ENCODE peak calls at places on chromosome 19, in five cellular contexts. R is body of pancreas, Q is transverse colon, M is breast epithelium, S is stomach. U is an unnamed sample.
A peak's percentile ranks its signal among the peaks of the same experiment; 100 is the strongest.

GRCh38 chr19:50263176-50263575 is 59.8 kb downstream of the MYH14 start:
- DNase-seq in Q (no peak), M (no peak), R (no peak), S (no peak), U (no peak)

GRCh38 chr19:52270266-52270885 is 989 bp downstream of the ZNF766 start:
- DNase-seq in Q (peak; percentile 12), M (no peak), S (no peak), R (peak; percentile 12), U (no peak)

GRCh38 chr19:30664358-30665058 is 292.3 kb downstream of the ZNF536 start:
- DNase-seq in M (no peak), R (peak; percentile 91), Q (no peak), S (peak; percentile 58), U (peak; percentile 88)

GRCh38 chr19:10138879-10139795 is 19.4 kb upstream of the EIF3G start:
- DNase-seq in R (no peak), M (no peak), Q (no peak), S (no peak), U (no peak)

GRCh38 chr19:3608750-3609322 is 2.2 kb upstream of the TBXA2R start:
- DNase-seq in Q (no peak), M (no peak), R (no peak), S (no peak), U (no peak)

GRCh38 chr19:1001538-1002166 is 1.4 kb downstream of the GRIN3B start:
- DNase-seq in R (peak; percentile 60), Q (peak; percentile 65), M (no peak), S (peak; percentile 68), U (no peak)

GRCh38 chr19:5480427-5480836 is 25.2 kb downstream of the ZNRF4 start:
- DNase-seq in Q (peak; percentile 26), R (peak; percentile 28), M (no peak), S (peak; percentile 36), U (no peak)

GRCh38 chr19:48371367-48371766 is 7.2 kb downstream of the SYNGR4 start:
- DNase-seq in S (no peak), R (no peak), Q (no peak), M (no peak), U (no peak)

GRCh38 chr19:38693380-38694223 is 46.2 kb downstream of the ACTN4 start:
- DNase-seq in S (no peak), R (peak; percentile 57), M (no peak), Q (peak; percentile 51), U (peak; percentile 60)

GRCh38 chr19:35644206-35644986 is 2.9 kb downstream of the ETV2 start:
- DNase-seq in S (peak; percentile 98), Q (peak; percentile 98), R (peak; percentile 98), M (peak; percentile 93), U (peak; percentile 99)
- TF ChIP-seq POLR2A in S (no peak), Q (peak; percentile 75), R (peak; percentile 51), M (no peak), U (peak; percentile 50)

GRCh38 chr19:56707821-56708220 is 36.3 kb upstream of the ZNF835 start:
- DNase-seq in S (no peak), Q (no peak), R (no peak), M (no peak), U (no peak)
- H3K9me3 ChIP-seq in S (peaks cover 33% of the 10 kb centered on the region), Q (peaks cover 7% of the 10 kb centered on the region), R (no peaks in the 10 kb centered on the region), M (peaks cover 18% of the 10 kb centered on the region), U (no peaks in the 10 kb centered on the region)

GRCh38 chr19:57611113-57611512 is 2.9 kb upstream of the ZNF134 start:
- DNase-seq in Q (no peak), M (no peak), R (no peak), S (no peak), U (no peak)

GRCh38 chr19:57615346-57615745 is 1.3 kb downstream of the ZNF134 start:
- DNase-seq in R (no peak), Q (no peak), S (no peak), M (no peak), U (no peak)

DNA sequence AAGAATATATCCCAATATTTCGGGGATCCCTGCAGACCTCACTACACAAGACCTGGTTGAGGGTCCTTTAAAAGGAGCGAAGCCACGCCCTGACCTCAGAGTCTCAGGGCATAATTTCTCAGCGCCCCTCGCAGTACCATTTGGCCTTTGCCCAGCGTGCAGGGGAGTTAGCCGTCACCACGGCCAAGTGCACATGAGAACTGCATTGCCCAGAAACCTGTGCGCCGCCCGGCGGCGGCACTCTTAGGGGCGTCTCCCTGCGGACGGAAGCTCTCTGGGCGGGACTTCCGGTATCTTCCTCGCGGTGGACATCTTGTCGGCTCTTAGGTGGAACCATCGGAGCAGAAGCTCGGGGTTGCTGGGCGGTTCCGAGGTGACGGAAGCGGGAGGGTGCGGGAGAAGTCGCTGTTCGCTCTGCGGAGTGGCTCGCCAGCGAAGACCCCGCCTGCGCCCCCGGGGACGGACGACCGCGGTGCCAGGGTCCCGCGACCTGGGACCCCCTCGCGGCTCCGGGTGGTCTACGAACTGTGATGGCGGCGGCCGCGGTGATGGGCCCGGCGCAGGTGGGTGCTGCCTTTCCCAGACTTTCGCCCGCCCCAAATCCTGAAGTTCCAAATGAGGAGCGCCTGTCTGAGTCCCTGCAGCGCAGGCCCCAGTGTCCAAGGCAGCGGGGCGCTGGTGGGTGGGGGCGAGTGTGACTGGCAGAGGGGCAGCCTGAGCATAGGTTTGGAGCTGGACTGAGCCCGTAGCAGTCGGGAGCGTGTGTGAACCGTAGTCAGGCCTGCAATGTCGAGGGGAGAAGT is at the start of gene ZNF134:
- DNase-seq in S (peak; percentile 93), R (peak; percentile 92), M (peak; percentile 88), Q (peak; percentile 94), U (peak; percentile 92)
- TF ChIP-seq POLR2A in S (no peak), R (no peak), M (no peak), Q (peak; percentile 22), U (no peak)

DNA sequence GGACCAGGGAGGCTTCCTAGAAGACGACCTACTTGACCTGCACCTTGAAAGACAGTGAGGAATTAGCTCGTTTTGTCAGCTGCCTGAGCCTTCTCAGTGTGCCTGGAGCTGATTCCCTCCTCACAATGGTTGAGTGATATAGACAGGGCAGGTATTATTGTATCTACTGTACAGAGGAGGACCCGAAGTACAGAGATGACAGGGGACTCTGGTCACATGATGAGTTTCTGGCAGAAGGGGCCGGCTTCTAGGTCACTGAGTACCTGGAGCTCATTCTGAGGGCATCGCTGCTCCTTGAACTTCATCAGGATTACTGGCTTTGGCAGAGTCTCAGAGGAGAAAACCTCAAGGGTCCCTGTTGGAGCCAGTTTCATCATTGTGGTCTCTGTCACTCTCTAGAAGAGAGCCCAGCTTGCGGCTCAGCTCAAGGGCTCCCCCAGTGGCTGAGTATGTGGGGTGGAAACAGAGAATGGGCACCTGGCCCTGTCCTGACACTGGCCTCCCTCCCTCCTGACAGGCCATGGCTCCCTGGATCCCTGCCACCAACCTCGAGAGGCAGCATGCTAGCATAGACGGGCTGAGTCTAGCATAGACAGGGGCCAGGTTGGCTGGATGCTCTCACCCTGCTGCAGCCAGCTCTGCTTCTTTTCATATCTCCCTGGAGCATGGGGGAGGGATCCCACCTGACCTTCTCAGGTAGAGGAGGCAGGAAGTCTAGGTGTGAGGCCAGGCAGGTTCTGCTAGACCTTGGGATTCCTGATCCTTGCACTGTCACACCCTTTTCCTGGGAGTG is 38.7 kb downstream of the NFIX start:
- DNase-seq in R (peak; percentile 92), S (peak; percentile 77), M (peak; percentile 83), Q (peak; percentile 88), U (peak; percentile 89)
- H3K9me3 ChIP-seq in R (no peaks in the 10 kb centered on the region), S (no peaks in the 10 kb centered on the region), M (no peaks in the 10 kb centered on the region), Q (no peaks in the 10 kb centered on the region), U (no peaks in the 10 kb centered on the region)

DNA sequence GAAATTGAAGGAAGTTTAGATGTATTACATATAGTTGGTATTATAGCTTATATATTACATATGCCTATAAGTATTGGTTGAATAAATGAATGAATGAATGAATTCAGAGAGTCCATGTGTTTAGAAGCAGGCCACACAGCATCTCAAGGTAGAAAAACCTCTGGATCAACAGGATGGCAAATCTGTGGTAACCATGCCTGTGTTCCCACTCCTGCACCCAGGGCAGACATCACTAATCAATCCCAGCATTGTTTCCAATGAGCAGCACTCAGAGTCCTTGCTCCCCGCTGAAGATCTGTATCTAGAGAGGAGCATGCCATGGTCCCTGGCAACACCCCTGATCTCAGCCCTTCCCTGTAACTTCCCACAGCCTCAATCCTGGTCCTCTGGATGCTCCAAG is 944 bp downstream of the CEACAM19 start:
- DNase-seq in Q (no peak), R (no peak), S (no peak), M (no peak), U (no peak)
- TF ChIP-seq POLR2A in Q (no peak), R (no peak), S (no peak), M (no peak), U (no peak)

GRCh38 chr19:35164418-35164817 is 9.9 kb downstream of the FXYD5 start:
- DNase-seq in M (no peak), R (no peak), Q (no peak), S (no peak), U (no peak)
- H3K9me3 ChIP-seq in M (peaks cover 20% of the 10 kb centered on the region), R (no peaks in the 10 kb centered on the region), Q (peaks cover 6% of the 10 kb centered on the region), S (peaks cover 40% of the 10 kb centered on the region), U (no peaks in the 10 kb centered on the region)